ENCODE peak calls at places on chromosome 18, in seven cellular contexts. Q is stimulated activated CD4-positive, alpha-beta T cell treated with anti-CD3 and anti-CD28 coated beads, Interleukin-1b, Interleukin-23, amount 100 ng/mL, for 1 hour; T is AG04450; D is activated CD4-positive, alpha-beta T cell treated with anti-CD3 and anti-CD28 coated beads, Interleukin-2, amount 50 U/mL, for 4 hours; H is nephron progenitor cell; Z is D341Med; F is effector memory CD8-positive, alpha-beta T cell. K is an unnamed sample.
A peak's percentile ranks its signal among the peaks of the same experiment; 100 is the strongest.

GRCh38 chr18:50080932-50081560 is 113.9 kb downstream of the MYO5B start:
- DNase-seq in T (no peak), H (no peak), Z (no peak), F (no peak), Q (no peak), D (no peak), K (no peak)

GRCh38 chr18:37465922-37466321 is 99.7 kb downstream of the CELF4 start:
- DNase-seq in D (no peak), Q (no peak), Z (no peak), T (no peak), F (no peak), H (no peak), K (no peak)

GRCh38 chr18:77127769-77128671 is 4.6 kb downstream of the MBP start:
- DNase-seq in Q (no peak), T (peak; percentile 70), D (no peak), F (peak; percentile 65), Z (no peak), H (no peak), K (peak; percentile 65)

GRCh38 chr18:46649071-46649862 is 7.8 kb downstream of the LOXHD1 start:
- DNase-seq in H (no peak), T (no peak), Z (no peak), D (no peak), F (no peak), Q (no peak), K (no peak)

GRCh38 chr18:9787716-9788115 is 79.6 kb downstream of the RAB31 start:
- DNase-seq in D (no peak), Z (no peak), Q (no peak), T (no peak), F (no peak), H (no peak), K (no peak)

GRCh38 chr18:58758606-58759005 is 87.3 kb downstream of the MALT1 start:
- DNase-seq in H (no peak), T (no peak), Q (no peak), Z (no peak), D (no peak), F (no peak), K (no peak)

GRCh38 chr18:76209597-76209996 is 285.4 kb downstream of the ZNF516 start:
- DNase-seq in T (peak; percentile 0), F (no peak), H (no peak), Q (no peak), Z (no peak), D (no peak), K (no peak)

GRCh38 chr18:22279741-22280452 is 110.5 kb downstream of the GATA6 start:
- DNase-seq in Z (no peak), D (no peak), T (peak; percentile 16), Q (no peak), F (no peak), H (no peak), K (no peak)

GRCh38 chr18:29074147-29074546 is 897.2 kb upstream of the CDH2 start:
- DNase-seq in Q (no peak), H (no peak), Z (no peak), D (no peak), F (no peak), T (no peak), K (no peak)